ENCODE peak calls at places on chromosome 19, in five cellular contexts. K, Q, L, F and X are unnamed samples.

GRCh38 chr19:36488118-36488815 is 1.1 kb downstream of the ZNF566 start:
- DNase-seq in L (no peak), K (no peak), F (peak; percentile 2), Q (peak; percentile 27), X (no peak)

GRCh38 chr19:29325241-29325975 is 112.5 kb upstream of the UQCRFS1 start:
- DNase-seq in K (no peak), Q (no peak), L (no peak), F (no peak), X (no peak)

GRCh38 chr19:10279737-10280442 is 6.9 kb upstream of the ICAM4 start:
- DNase-seq in K (no peak), L (no peak), Q (no peak), F (no peak), X (no peak)

GRCh38 chr19:32924200-32924599 is 47.6 kb downstream of the CEP89 start:
- DNase-seq in Q (peak; percentile 6), F (no peak), L (no peak), K (no peak), X (no peak)

GRCh38 chr19:40592170-40592569 is 9.0 kb upstream of the LTBP4 start:
- DNase-seq in Q (peak; percentile 60), K (peak; percentile 48), F (peak; percentile 24), L (no peak), X (no peak)

GRCh38 chr19:46115396-46116109 is 8.9 kb downstream of the IGFL3 start:
- DNase-seq in K (no peak), F (no peak), Q (peak; percentile 57), L (no peak), X (no peak)

GRCh38 chr19:58550362-58551122 is 4.4 kb downstream of the CHMP2A start:
- DNase-seq in F (no peak), L (no peak), Q (no peak), K (peak; percentile 1), X (no peak)

GRCh38 chr19:15869109-15869555 is 28.7 kb downstream of the CYP4F2 start:
- DNase-seq in K (peak; percentile 29), Q (peak; percentile 4), L (no peak), F (peak; percentile 43), X (no peak)

GRCh38 chr19:6220385-6221191 is 59.2 kb downstream of the MLLT1 start:
- DNase-seq in F (no peak), L (no peak), Q (peak; percentile 72), K (no peak), X (no peak)

GRCh38 chr19:3184847-3185481 is 766 bp upstream of the NCLN start:
- DNase-seq in F (no peak), Q (no peak), K (no peak), L (peak; percentile 60), X (no peak)

GRCh38 chr19:30373593-30373992 is 1.4 kb downstream of the ZNF536 start:
- DNase-seq in F (no peak), L (no peak), K (no peak), Q (no peak), X (no peak)

GRCh38 chr19:4362038-4362828 is 18.9 kb downstream of the MPND start:
- DNase-seq in Q (no peak), L (no peak), F (no peak), K (no peak), X (no peak)

GRCh38 chr19:9205506-9206113 is 13.8 kb downstream of the OR7D4 start:
- DNase-seq in F (peak; percentile 49), K (peak; percentile 59), L (no peak), Q (peak; percentile 66), X (peak; percentile 74)

GRCh38 chr19:30473334-30473867 is 101.2 kb downstream of the ZNF536 start:
- DNase-seq in F (no peak), Q (no peak), K (no peak), L (no peak), X (no peak)

GRCh38 chr19:46574533-46574932 is 26.6 kb upstream of the CALM3 start:
- DNase-seq in L (no peak), F (peak; percentile 16), Q (no peak), K (peak; percentile 60), X (peak; percentile 49)

GRCh38 chr19:27962260-27962659 is 1250.7 kb downstream of the UQCRFS1 start:
- DNase-seq in F (no peak), K (no peak), Q (no peak), L (no peak), X (no peak)

GRCh38 chr19:15378529-15379082 is 981 bp downstream of the AKAP8 start:
- DNase-seq in L (no peak), F (peak; percentile 48), K (peak; percentile 49), Q (peak; percentile 52), X (peak; percentile 54)

GRCh38 chr19:45071969-45072790 is 4.1 kb downstream of the ZNF296 start:
- DNase-seq in L (no peak), Q (no peak), K (no peak), F (no peak), X (no peak)

GRCh38 chr19:32388393-32388724 is 17.2 kb upstream of the DPY19L3 start:
- DNase-seq in Q (no peak), F (no peak), K (no peak), L (no peak), X (no peak)

GRCh38 chr19:19540707-19541515 is 2.8 kb downstream of the CILP2 start:
- DNase-seq in K (peak; percentile 70), F (peak; percentile 64), L (no peak), Q (peak; percentile 24), X (peak; percentile 58)

GRCh38 chr19:40219721-40220276 is 1.6 kb upstream of the TTC9B start:
- DNase-seq in L (no peak), Q (peak; percentile 53), K (no peak), F (no peak), X (no peak)

GRCh38 chr19:45069056-45069455 is 7.2 kb downstream of the ZNF296 start:
- DNase-seq in L (no peak), K (no peak), F (no peak), Q (no peak), X (no peak)

GRCh38 chr19:48629599-48630288 is 7.4 kb downstream of the DBP start:
- DNase-seq in Q (peak; percentile 83), F (no peak), L (no peak), K (no peak), X (no peak)

GRCh38 chr19:38850231-38850975 is 617 bp upstream of the HNRNPL start:
- DNase-seq in K (peak; percentile 100), L (peak; percentile 100), Q (peak; percentile 100), F (peak; percentile 100), X (peak; percentile 100)

GRCh38 chr19:40466219-40467006 is at the start of gene SPTBN4:
- DNase-seq in F (no peak), Q (no peak), L (no peak), K (peak; percentile 86), X (peak; percentile 78)

GRCh38 chr19:37991841-37992248 is 84.8 kb downstream of the SIPA1L3 start:
- DNase-seq in L (no peak), F (no peak), Q (no peak), K (no peak), X (no peak)

GRCh38 chr19:12983561-12984142 is 11.6 kb upstream of the NFIX start:
- DNase-seq in L (no peak), Q (peak; percentile 73), F (peak; percentile 78), K (peak; percentile 82), X (peak; percentile 72)

GRCh38 chr19:12985049-12985776 is 10.1 kb upstream of the NFIX start:
- DNase-seq in K (no peak), Q (peak; percentile 56), F (no peak), L (no peak), X (no peak)

GRCh38 chr19:12983091-12983490 is 12.2 kb upstream of the NFIX start:
- DNase-seq in K (no peak), L (no peak), F (no peak), Q (no peak), X (no peak)

GRCh38 chr19:12984683-12985048 is 10.6 kb upstream of the NFIX start:
- DNase-seq in L (no peak), K (no peak), Q (no peak), F (no peak), X (no peak)

GRCh38 chr19:12984143-12984627 is 11.1 kb upstream of the NFIX start:
- DNase-seq in K (no peak), F (no peak), Q (no peak), L (no peak), X (peak; percentile 56)
- H3K27ac ChIP-seq in K (no peak overlapping the region), F (no peak overlapping the region), Q (no peak overlapping the region), L (no peak overlapping the region), X (no peak overlapping the region)

GRCh38 chr19:1252818-1253513 is 4.6 kb downstream of the MIDN start:
- DNase-seq in F (peak; percentile 64), Q (peak; percentile 99), K (peak; percentile 74), L (peak; percentile 81), X (peak; percentile 88)
- H3K27ac ChIP-seq in F (peak overlapping the region; percentile 88), Q (peak overlapping the region; percentile 97), K (peak overlapping the region; percentile 86), L (peak overlapping the region; percentile 98), X (peak overlapping the region; percentile 92)

GRCh38 chr19:7223429-7223828 is 70.8 kb downstream of the INSR start:
- DNase-seq in L (no peak), F (no peak), Q (no peak), K (no peak), X (no peak)
- H3K27ac ChIP-seq in L (no peak overlapping the region), F (no peak overlapping the region), Q (no peak overlapping the region), K (no peak overlapping the region), X (no peak overlapping the region)

GRCh38 chr19:11540642-11541041 is 2.0 kb downstream of the CNN1 start:
- DNase-seq in L (no peak), K (no peak), F (no peak), Q (no peak), X (no peak)

GRCh38 chr19:11539495-11540365 is 1.1 kb downstream of the CNN1 start:
- DNase-seq in F (no peak), Q (peak; percentile 22), K (no peak), L (no peak), X (no peak)

GRCh38 chr19:11541238-11541637 is 2.6 kb downstream of the CNN1 start:
- DNase-seq in L (no peak), K (no peak), Q (no peak), F (no peak), X (no peak)

GRCh38 chr19:11535792-11536595 is 2.7 kb upstream of the CNN1 start:
- DNase-seq in Q (peak; percentile 89), K (peak; percentile 74), L (peak; percentile 45), F (peak; percentile 75), X (peak; percentile 85)

GRCh38 chr19:11538232-11539036 is at the start of gene CNN1:
- DNase-seq in Q (peak; percentile 39), K (no peak), L (no peak), F (no peak), X (no peak)
- H3K27ac ChIP-seq in Q (peak within 1 kb of the TSS; percentile 38), K (no peak within 1 kb of the TSS), L (peak within 1 kb of the TSS; percentile 86), F (no peak within 1 kb of the TSS), X (peak within 1 kb of the TSS; percentile 57)

GRCh38 chr19:50361290-50362029 is 4.0 kb downstream of the NAPSA start:
- DNase-seq in F (no peak), L (no peak), Q (no peak), K (no peak), X (no peak)
- H3K27ac ChIP-seq in F (no peak overlapping the region), L (no peak overlapping the region), Q (no peak overlapping the region), K (no peak overlapping the region), X (no peak overlapping the region)

DNA sequence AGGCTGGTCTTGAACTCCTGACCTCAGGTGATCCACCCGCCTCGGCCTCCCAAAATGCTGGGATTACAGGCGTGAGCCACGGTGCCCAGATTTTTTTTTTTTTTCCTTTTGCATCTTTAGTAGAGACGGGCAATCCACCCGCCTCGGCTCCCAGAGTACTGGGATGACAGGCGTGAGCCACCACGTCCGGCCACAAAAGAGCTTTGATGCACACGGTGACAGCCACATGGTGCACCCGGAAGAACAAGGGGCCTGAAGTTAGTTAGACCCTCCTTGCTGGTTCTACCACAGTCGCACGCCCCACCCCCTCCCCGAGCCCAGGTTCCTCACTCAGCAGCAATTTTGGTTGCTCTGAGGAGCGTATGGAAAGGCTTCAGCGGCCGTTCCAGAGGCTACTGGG is 54.2 kb upstream of the USE1 start:
- DNase-seq in L (no peak), F (no peak), K (no peak), Q (no peak), X (peak; percentile 19)
- H3K27ac ChIP-seq in L (no peak overlapping the region), F (no peak overlapping the region), K (no peak overlapping the region), Q (no peak overlapping the region), X (no peak overlapping the region)